ENCODE peak calls at places on chromosomes 13 and 19, in nine cellular contexts. W, Y, X, H, D, V, P, I and F are unnamed samples.

GRCh38 chr13:40220299-40220935 is 446.0 kb downstream of the FOXO1 start:
- DNase-seq in P (no peak), I (peak), Y (no peak), D (no peak), W (no peak), H (no peak), V (no peak), X (no peak), F (no peak)

GRCh38 chr13:97196340-97196739 is 25.8 kb upstream of the MBNL2 start:
- DNase-seq in D (no peak), I (no peak), Y (no peak), V (no peak), P (no peak), H (no peak), W (no peak), X (no peak), F (no peak)

GRCh38 chr13:23146811-23147245 is 34.0 kb upstream of the SGCG start:
- DNase-seq in D (no peak), I (no peak), V (no peak), H (no peak), P (no peak), Y (no peak), X (no peak), W (no peak), F (no peak)

GRCh38 chr13:113052206-113052605 is 53.4 kb upstream of the F7 start:
- DNase-seq in W (no peak), D (no peak), Y (peak), X (no peak), H (no peak), P (no peak), V (no peak), I (no peak), F (no peak)

GRCh38 chr13:35771898-35772297 is 295.4 kb upstream of the MAB21L1 start:
- DNase-seq in P (peak), W (no peak), I (no peak), X (no peak), H (no peak), V (no peak), Y (no peak), D (no peak), F (no peak)

GRCh38 chr19:46489445-46490272 is 6.0 kb downstream of the PNMA8B start:
- DNase-seq in D (no peak), V (no peak), H (peak), X (peak), P (no peak), I (peak), Y (peak), W (peak), F (no peak)

GRCh38 chr19:11692127-11692790 is 46.5 kb downstream of the ZNF823 start:
- DNase-seq in H (no peak), W (no peak), P (no peak), I (no peak), X (no peak), Y (no peak), D (no peak), V (no peak), F (no peak)

GRCh38 chr13:110963554-110963970 is 48.7 kb upstream of the ANKRD10 start:
- DNase-seq in Y (no peak), H (no peak), W (no peak), I (no peak), X (no peak), P (no peak), V (no peak), D (no peak), F (no peak)

GRCh38 chr19:639251-640155 is at the start of gene FGF22:
- DNase-seq in I (peak), P (peak), V (no peak), X (peak), Y (peak), D (peak), H (peak), W (peak), F (no peak)

GRCh38 chr13:46554971-46555370 is 2.0 kb downstream of the LRCH1 start:
- DNase-seq in H (no peak), P (no peak), D (no peak), Y (no peak), I (no peak), W (no peak), V (no peak), X (no peak), F (no peak)

GRCh38 chr19:17555929-17556813 is 722 bp downstream of the COLGALT1 start:
- DNase-seq in Y (no peak), V (no peak), W (peak), D (peak), X (peak), H (peak), I (peak), P (peak), F (no peak)

GRCh38 chr19:17554968-17555479 is 425 bp upstream of the COLGALT1 start:
- DNase-seq in V (no peak), X (no peak), P (no peak), I (no peak), H (no peak), W (no peak), Y (no peak), D (no peak), F (no peak)

GRCh38 chr19:17556995-17557394 is 1.5 kb downstream of the COLGALT1 start:
- DNase-seq in I (no peak), H (no peak), D (no peak), Y (no peak), P (no peak), X (no peak), W (no peak), V (no peak), F (no peak)

GRCh38 chr19:17555480-17555928 is at the start of gene COLGALT1:
- DNase-seq in H (peak), X (peak), Y (peak), V (no peak), W (peak), D (peak), I (peak), P (peak), F (peak)

GRCh38 chr19:17557461-17557860 is 2.0 kb downstream of the COLGALT1 start:
- DNase-seq in I (no peak), P (no peak), V (no peak), W (no peak), Y (no peak), X (peak), D (no peak), H (no peak), F (no peak)
- H3K4me3 ChIP-seq in I (no peak), P (no peak), V (no peak), W (no peak), Y (no peak), X (no peak), D (no peak), H (no peak), F (no peak)

GRCh38 chr19:33345163-33345562 is 28.3 kb upstream of the CEBPG start:
- DNase-seq in P (no peak), D (no peak), V (no peak), X (no peak), I (no peak), H (no peak), W (no peak), Y (no peak), F (no peak)

GRCh38 chr19:33349319-33350289 is 23.9 kb upstream of the CEBPG start:
- DNase-seq in P (no peak), W (no peak), Y (no peak), D (no peak), X (no peak), H (no peak), I (no peak), V (no peak), F (no peak)

GRCh38 chr19:33348301-33349010 is 25.1 kb upstream of the CEBPG start:
- DNase-seq in X (no peak), Y (no peak), V (no peak), W (no peak), D (no peak), I (no peak), P (no peak), H (no peak), F (no peak)

GRCh38 chr19:33346665-33347064 is 26.8 kb upstream of the CEBPG start:
- DNase-seq in V (no peak), X (no peak), W (no peak), P (no peak), D (no peak), H (no peak), Y (no peak), I (no peak), F (no peak)

DNA sequence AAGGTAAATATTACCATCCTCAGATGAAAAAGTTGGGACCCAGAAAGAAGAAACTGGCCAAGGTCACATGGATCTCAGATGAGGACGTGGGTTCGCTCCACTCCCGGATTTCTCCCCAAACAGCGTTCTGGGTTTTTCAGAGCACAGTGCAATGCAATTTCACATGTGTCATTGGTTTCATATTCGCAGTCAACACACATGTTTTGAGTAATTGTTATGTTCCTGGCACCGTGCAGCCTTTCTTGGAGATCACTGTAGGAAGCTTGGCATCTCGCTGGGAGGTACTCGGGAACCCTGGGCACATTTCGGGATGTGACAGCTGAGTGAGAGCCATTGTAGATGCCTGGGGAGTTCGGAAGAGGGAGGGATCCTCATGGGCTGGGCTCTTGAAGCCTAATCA is 26.2 kb upstream of the CEBPG start:
- DNase-seq in P (no peak), W (no peak), H (no peak), D (no peak), Y (no peak), I (no peak), V (no peak), X (no peak), F (no peak)
- TF ChIP-seq CTCF in P (no peak), W (no peak), H (no peak), D (no peak), Y (no peak), I (no peak), V (no peak), X (no peak), F (no peak)

GRCh38 chr19:51458051-51458645 is at the start of gene SIGLEC8:
- DNase-seq in P (no peak), H (no peak), Y (no peak), V (no peak), D (no peak), W (no peak), I (no peak), X (no peak), F (no peak)

GRCh38 chr19:51458899-51459592 is 792 bp upstream of the SIGLEC8 start:
- DNase-seq in V (no peak), P (no peak), X (no peak), I (no peak), Y (no peak), W (no peak), H (no peak), D (no peak), F (no peak)

GRCh38 chr19:51461723-51462161 is 3.5 kb upstream of the SIGLEC8 start:
- DNase-seq in X (no peak), V (no peak), D (no peak), H (peak), P (no peak), Y (no peak), I (no peak), W (peak), F (no peak)

GRCh38 chr19:51462276-51462675 is 4.0 kb upstream of the SIGLEC8 start:
- DNase-seq in V (no peak), X (no peak), H (peak), Y (no peak), I (no peak), D (no peak), W (no peak), P (no peak), F (no peak)

DNA sequence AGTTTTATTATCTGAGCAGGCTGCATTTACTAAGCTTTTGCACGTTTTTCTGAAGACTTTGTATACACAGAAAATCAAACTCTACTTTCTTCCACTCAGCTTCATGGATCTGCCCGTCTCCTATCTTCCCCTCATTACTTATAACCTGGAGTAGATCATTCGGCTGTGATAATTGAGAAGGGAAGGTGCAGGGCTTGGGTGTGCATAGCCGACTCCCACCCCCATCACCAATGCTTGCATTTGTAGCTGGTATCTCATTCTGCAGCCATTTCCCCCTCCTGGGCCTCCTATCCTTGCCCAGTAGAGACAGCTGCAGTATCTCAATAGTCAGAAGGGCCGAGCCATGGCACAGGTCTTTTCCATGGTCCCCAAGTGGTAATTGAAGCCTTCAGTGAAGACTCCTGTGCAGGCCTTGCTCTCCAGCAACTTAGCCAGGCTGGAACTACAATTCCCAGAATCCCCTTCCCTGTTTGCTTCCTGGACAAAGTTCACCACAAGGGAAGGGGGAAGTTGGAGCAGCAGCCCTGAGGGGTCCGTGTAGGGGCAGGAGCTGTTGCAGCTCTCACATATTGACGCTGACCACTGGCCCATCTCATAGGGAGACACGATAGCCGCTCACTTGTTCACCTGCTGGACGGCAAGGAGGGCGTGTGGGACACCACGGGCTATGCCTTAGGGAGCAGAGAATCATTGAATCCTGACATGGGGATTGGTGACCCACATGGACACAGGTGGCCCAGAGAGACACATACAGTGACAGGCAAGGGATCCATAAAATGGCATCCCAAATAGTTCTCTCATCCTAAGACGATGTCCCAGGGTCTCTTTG is 2.1 kb upstream of the SIGLEC8 start:
- DNase-seq in P (peak), W (no peak), Y (no peak), X (no peak), H (no peak), V (no peak), I (no peak), D (no peak), F (no peak)
- H3K4me3 ChIP-seq in P (no peak), W (no peak), Y (no peak), X (no peak), H (no peak), V (no peak), I (no peak), D (no peak), F (no peak)

DNA sequence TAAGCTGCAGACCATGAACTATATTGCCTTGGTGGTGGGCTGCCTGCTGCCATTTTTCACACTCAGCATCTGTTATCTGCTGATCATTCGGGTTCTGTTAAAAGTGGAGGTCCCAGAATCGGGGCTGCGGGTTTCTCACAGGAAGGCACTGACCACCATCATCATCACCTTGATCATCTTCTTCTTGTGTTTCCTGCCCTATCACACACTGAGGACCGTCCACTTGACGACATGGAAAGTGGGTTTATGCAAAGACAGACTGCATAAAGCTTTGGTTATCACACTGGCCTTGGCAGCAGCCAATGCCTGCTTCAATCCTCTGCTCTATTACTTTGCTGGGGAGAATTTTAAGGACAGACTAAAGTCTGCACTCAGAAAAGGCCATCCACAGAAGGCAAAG is 53.7 kb downstream of the CYSLTR2 start:
- DNase-seq in Y (no peak), V (no peak), H (no peak), I (no peak), W (no peak), D (no peak), X (no peak), P (no peak), F (no peak)
- TF ChIP-seq CTCF in Y (no peak), V (no peak), H (no peak), I (no peak), W (no peak), D (no peak), X (no peak), P (no peak), F (no peak)

GRCh38 chr19:50638576-50638975 is 1.1 kb downstream of the SYT3 start:
- DNase-seq in D (no peak), X (no peak), P (no peak), Y (no peak), I (no peak), H (no peak), V (no peak), W (no peak), F (no peak)
- H3K4me3 ChIP-seq in D (no peak), X (no peak), P (no peak), Y (no peak), I (no peak), H (no peak), V (no peak), W (no peak), F (no peak)

GRCh38 chr19:10431254-10431942 is 11.1 kb downstream of the PDE4A start:
- DNase-seq in X (no peak), P (peak), Y (no peak), V (no peak), H (peak), I (no peak), D (no peak), W (peak), F (no peak)
- TF ChIP-seq CTCF in X (no peak), P (no peak), Y (peak), V (no peak), H (no peak), I (no peak), D (no peak), W (no peak), F (peak)

DNA sequence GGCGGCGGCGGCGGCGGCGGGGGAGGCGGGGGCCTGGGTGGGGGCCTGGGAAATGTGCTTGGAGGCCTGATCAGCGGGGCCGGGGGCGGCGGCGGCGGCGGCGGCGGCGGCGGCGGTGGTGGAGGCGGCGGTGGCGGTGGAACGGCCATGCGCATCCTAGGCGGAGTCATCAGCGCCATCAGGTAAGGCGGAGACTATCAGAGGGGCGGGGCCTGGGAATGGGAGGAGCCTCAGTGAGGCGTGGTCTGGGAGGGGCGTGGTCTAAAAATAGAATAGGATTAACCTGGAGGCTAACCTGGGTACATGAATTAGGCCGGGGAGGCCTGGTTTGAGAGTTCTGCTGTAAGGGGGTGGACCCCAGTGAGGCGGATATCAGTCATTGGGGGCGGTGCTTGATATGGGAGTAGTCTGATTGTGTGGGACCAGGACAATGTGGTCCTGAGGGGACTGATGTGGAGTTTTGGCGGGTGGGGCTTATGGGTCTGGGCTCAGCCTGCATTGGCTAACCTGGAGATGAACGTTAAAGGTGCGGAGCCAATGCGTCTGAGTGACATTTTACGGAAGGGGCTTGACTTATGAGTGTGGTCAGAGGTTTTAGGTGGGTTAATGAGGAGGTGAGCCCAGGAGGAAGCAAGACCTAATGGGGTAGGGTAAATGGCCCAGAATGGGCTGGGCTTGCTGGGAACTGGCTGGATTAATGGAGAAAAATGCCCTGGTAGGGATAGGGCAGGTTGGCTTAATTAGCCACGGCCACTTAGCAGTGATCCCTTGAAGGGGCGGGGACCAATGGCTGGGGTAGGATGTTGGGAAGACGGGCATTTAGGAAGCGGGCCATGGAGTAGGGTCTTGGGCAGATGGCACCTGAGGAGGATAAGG is 1.4 kb downstream of the CAPNS1 start:
- DNase-seq in Y (peak), I (peak), V (no peak), W (peak), X (peak), H (peak), P (peak), D (peak), F (peak)
- H3K4me3 ChIP-seq in Y (peak), I (peak), V (peak), W (peak), X (peak), H (peak), P (peak), D (peak), F (peak)

GRCh38 chr19:4913996-4914735 is 4.9 kb downstream of the UHRF1 start:
- DNase-seq in I (no peak), D (no peak), H (peak), W (peak), P (peak), Y (no peak), X (no peak), V (no peak), F (no peak)
- TF ChIP-seq CTCF in I (no peak), D (no peak), H (no peak), W (no peak), P (no peak), Y (no peak), X (no peak), V (no peak), F (no peak)